ENCODE peak calls at places on chromosome 5, in six cellular contexts. F is endodermal cell; R is mesenteric fat pad; W is MCF 10A; D is progenitor cell of endocrine pancreas; A is CD4-positive, alpha-beta T cell. J is an unnamed sample.

GRCh38 chr5:143031781-143032724 is 261.9 kb downstream of the ARHGAP26 start:
- DNase-seq in W (no peak), D (no peak), F (no peak), A (no peak), R (no peak), J (no peak)

GRCh38 chr5:178380541-178381074 is 148.0 kb upstream of the PHYKPL start:
- DNase-seq in W (no peak), D (no peak), R (no peak), A (no peak), F (no peak), J (no peak)

GRCh38 chr5:137761560-137761959 is 7.4 kb upstream of the HNRNPA0 start:
- DNase-seq in F (no peak), A (no peak), W (no peak), R (no peak), D (no peak), J (no peak)

GRCh38 chr5:115372121-115372520 is 75.7 kb upstream of the CCDC112 start:
- DNase-seq in A (no peak), R (no peak), D (no peak), F (no peak), W (no peak), J (no peak)

GRCh38 chr5:145801195-145801594 is 33.9 kb downstream of the PRELID2 start:
- DNase-seq in R (no peak), W (peak; percentile 81), A (no peak), F (no peak), D (no peak), J (no peak)

GRCh38 chr5:102718819-102719218 is 36.3 kb upstream of the PAM start:
- DNase-seq in D (no peak), A (no peak), W (peak; percentile 50), R (no peak), F (no peak), J (no peak)

GRCh38 chr5:160449458-160449857 is 27.8 kb downstream of the PTTG1 start:
- DNase-seq in W (no peak), R (no peak), A (no peak), F (no peak), D (no peak), J (no peak)

GRCh38 chr5:168110384-168110783 is 181.1 kb upstream of the WWC1 start:
- DNase-seq in A (no peak), W (no peak), R (no peak), F (no peak), D (no peak), J (no peak)

GRCh38 chr5:132380741-132381140 is 11.2 kb downstream of the SLC22A5 start:
- DNase-seq in F (no peak), W (no peak), D (no peak), A (no peak), R (no peak), J (peak; percentile 37)

GRCh38 chr5:90866333-90866732 is 307.7 kb downstream of the ADGRV1 start:
- DNase-seq in A (no peak), D (no peak), W (peak; percentile 29), R (no peak), F (no peak), J (no peak)

GRCh38 chr5:169650701-169651331 is 13.7 kb downstream of the DOCK2 start:
- DNase-seq in D (no peak), A (no peak), R (no peak), W (peak; percentile 18), F (no peak), J (no peak)

GRCh38 chr5:154165886-154166285 is 24.6 kb upstream of the GALNT10 start:
- DNase-seq in W (no peak), A (no peak), F (peak; percentile 94), R (no peak), D (no peak), J (peak; percentile 66)

GRCh38 chr5:97840643-97841042 is 657.6 kb upstream of the RIOK2 start:
- DNase-seq in D (no peak), R (no peak), W (peak; percentile 9), A (no peak), F (no peak), J (no peak)

GRCh38 chr5:56669534-56670483 is 145.5 kb upstream of the MAP3K1 start:
- DNase-seq in F (peak; percentile 56), R (no peak), W (peak; percentile 20), A (no peak), D (no peak), J (no peak)

J was measured in islet precursor cell.